ENCODE peak calls at places on chromosomes 13 and 19, in eight cellular contexts. C is GM23338, Q is HepG2, O is A549, Y is K562, A is HL-60, S is SK-N-SH, B is GM12878. D is an unnamed sample.

GRCh38 chr19:38265213-38265861 is 964 bp downstream of the SPINT2 start:
- DNase-seq in C (peak), Q (no peak), O (peak), Y (no peak), A (no peak), S (no peak), B (no peak), D (no peak)

GRCh38 chr19:5097331-5097930 is 128.5 kb downstream of the KDM4B start:
- DNase-seq in C (no peak), Q (no peak), O (no peak), Y (no peak), A (no peak), S (no peak), B (no peak), D (no peak)

GRCh38 chr19:4066682-4067395 is at the start of gene ZBTB7A:
- DNase-seq in C (peak), Q (peak), O (peak), Y (peak), A (peak), S (peak), B (no peak), D (peak)

GRCh38 chr13:80251403-80251802 is 89.5 kb downstream of the SPRY2 start:
- DNase-seq in C (peak), Q (no peak), O (peak), Y (no peak), A (peak), S (no peak), B (no peak), D (no peak)

GRCh38 chr13:113764793-113765190 is 5.8 kb downstream of the TMEM255B start:
- DNase-seq in C (no peak), Q (no peak), O (no peak), Y (no peak), A (no peak), S (no peak), B (no peak), D (no peak)

GRCh38 chr13:91574756-91575155 is 176.3 kb downstream of the GPC5 start:
- DNase-seq in C (no peak), Q (no peak), O (no peak), Y (no peak), A (no peak), S (no peak), B (no peak), D (no peak)

GRCh38 chr19:48367855-48368254 is 3.7 kb downstream of the SYNGR4 start:
- DNase-seq in C (no peak), Q (no peak), O (no peak), Y (no peak), A (no peak), S (no peak), B (no peak), D (no peak)

GRCh38 chr19:49210108-49210900 is 52.7 kb downstream of the TRPM4 start:
- DNase-seq in C (peak), Q (no peak), O (peak), Y (peak), A (no peak), S (peak), B (no peak), D (no peak)

GRCh38 chr13:46146898-46147297 is 35.1 kb downstream of the LCP1 start:
- DNase-seq in C (peak), Q (peak), O (peak), Y (no peak), A (no peak), S (peak), B (no peak), D (no peak)

GRCh38 chr19:38877781-38878574 is at the start of gene RINL:
- DNase-seq in C (peak), Q (no peak), O (no peak), Y (peak), A (peak), S (peak), B (no peak), D (no peak)

GRCh38 chr19:22422220-22422619 is at the start of gene ZNF98:
- DNase-seq in C (no peak), Q (no peak), O (no peak), Y (no peak), A (no peak), S (no peak), B (no peak), D (no peak)

GRCh38 chr19:4363571-4364304 is 20.4 kb downstream of the MPND start:
- DNase-seq in C (no peak), Q (no peak), O (no peak), Y (no peak), A (no peak), S (no peak), B (no peak), D (no peak)

GRCh38 chr19:3961007-3961406 is 9.9 kb downstream of the DAPK3 start:
- DNase-seq in C (no peak), Q (no peak), O (no peak), Y (no peak), A (no peak), S (no peak), B (no peak), D (no peak)

GRCh38 chr13:110446570-110446880 is 115.0 kb downstream of the RAB20 start:
- DNase-seq in C (no peak), Q (no peak), O (no peak), Y (no peak), A (no peak), S (no peak), B (no peak), D (no peak)

GRCh38 chr19:31235806-31236205 is 113.4 kb downstream of the TSHZ3 start:
- DNase-seq in C (no peak), Q (no peak), O (no peak), Y (no peak), A (no peak), S (no peak), B (no peak), D (no peak)

GRCh38 chr13:111281751-111282311 is 38.6 kb upstream of the TEX29 start:
- DNase-seq in C (no peak), Q (no peak), O (no peak), Y (no peak), A (peak), S (no peak), B (no peak), D (no peak)

GRCh38 chr19:13610042-13610691 is 103.9 kb upstream of the CACNA1A start:
- DNase-seq in C (peak), Q (no peak), O (peak), Y (no peak), A (no peak), S (no peak), B (no peak), D (no peak)

GRCh38 chr19:55156202-55157063 is 1.1 kb downstream of the TNNI3 start:
- DNase-seq in C (peak), Q (peak), O (peak), Y (peak), A (no peak), S (peak), B (no peak), D (peak)

GRCh38 chr13:70253411-70253810 is 145.2 kb upstream of the KLHL1 start:
- DNase-seq in C (no peak), Q (no peak), O (no peak), Y (no peak), A (no peak), S (no peak), B (no peak), D (no peak)

GRCh38 chr19:38544569-38545315 is 73.0 kb downstream of the MAP4K1 start:
- DNase-seq in C (peak), Q (no peak), O (no peak), Y (peak), A (no peak), S (no peak), B (no peak), D (peak)

GRCh38 chr13:46129124-46129523 is 24.3 kb upstream of the CPB2 start:
- DNase-seq in C (no peak), Q (no peak), O (no peak), Y (no peak), A (no peak), S (no peak), B (no peak), D (no peak)

GRCh38 chr13:39874331-39875055 is 219.0 kb downstream of the COG6 start:
- DNase-seq in C (no peak), Q (no peak), O (no peak), Y (no peak), A (no peak), S (no peak), B (no peak), D (no peak)

GRCh38 chr13:28531195-28531955 is 36.4 kb upstream of the FLT1 start:
- DNase-seq in C (peak), Q (no peak), O (no peak), Y (no peak), A (no peak), S (peak), B (no peak), D (no peak)

GRCh38 chr19:49085868-49086232 is 599 bp downstream of the SNRNP70 start:
- DNase-seq in C (no peak), Q (no peak), O (no peak), Y (no peak), A (no peak), S (no peak), B (no peak), D (no peak)

GRCh38 chr19:55486043-55486970 is 1.3 kb downstream of the NAT14 start:
- DNase-seq in C (no peak), Q (no peak), O (no peak), Y (no peak), A (no peak), S (peak), B (no peak), D (no peak)

GRCh38 chr19:40799558-40800338 is 757 bp downstream of the EGLN2 start:
- DNase-seq in C (peak), Q (no peak), O (no peak), Y (peak), A (no peak), S (peak), B (no peak), D (no peak)

GRCh38 chr13:103349664-103350063 is 283.4 kb upstream of the SLC10A2 start:
- DNase-seq in C (no peak), Q (no peak), O (no peak), Y (no peak), A (no peak), S (peak), B (no peak), D (no peak)

GRCh38 chr19:32201661-32202060 is 143.7 kb upstream of the ZNF507 start:
- DNase-seq in C (no peak), Q (no peak), O (no peak), Y (no peak), A (no peak), S (no peak), B (no peak), D (no peak)

GRCh38 chr19:46328079-46328478 is 18.8 kb upstream of the PPP5C start:
- DNase-seq in C (no peak), Q (no peak), O (no peak), Y (no peak), A (no peak), S (no peak), B (no peak), D (no peak)

GRCh38 chr19:30317403-30317802 is 54.8 kb upstream of the ZNF536 start:
- DNase-seq in C (no peak), Q (no peak), O (no peak), Y (no peak), A (no peak), S (no peak), B (no peak), D (no peak)

GRCh38 chr19:51971624-51972023 is 15.0 kb downstream of the ZNF350 start:
- DNase-seq in C (peak), Q (no peak), O (peak), Y (no peak), A (peak), S (no peak), B (no peak), D (no peak)

GRCh38 chr13:79307866-79308298 is 98.2 kb downstream of the RBM26 start:
- DNase-seq in C (peak), Q (no peak), O (peak), Y (no peak), A (no peak), S (no peak), B (no peak), D (no peak)

GRCh38 chr19:11025445-11025844 is 63.8 kb upstream of the LDLR start:
- DNase-seq in C (no peak), Q (no peak), O (no peak), Y (no peak), A (no peak), S (no peak), B (no peak), D (no peak)

GRCh38 chr19:11023016-11023415 is 62.2 kb downstream of the SMARCA4 start:
- DNase-seq in C (no peak), Q (no peak), O (no peak), Y (no peak), A (no peak), S (no peak), B (no peak), D (no peak)

GRCh38 chr19:11023635-11024168 is 62.9 kb downstream of the SMARCA4 start:
- DNase-seq in C (no peak), Q (no peak), O (no peak), Y (no peak), A (no peak), S (no peak), B (no peak), D (no peak)

GRCh38 chr19:11025006-11025405 is 64.2 kb downstream of the SMARCA4 start:
- DNase-seq in C (no peak), Q (no peak), O (no peak), Y (no peak), A (no peak), S (no peak), B (no peak), D (no peak)

GRCh38 chr19:11024259-11024658 is 63.4 kb downstream of the SMARCA4 start:
- DNase-seq in C (no peak), Q (no peak), O (no peak), Y (no peak), A (no peak), S (no peak), B (no peak), D (no peak)
- TF ChIP-seq REST in C (no peak), Q (no peak), O (no peak), Y (no peak), A (no peak), S (no peak), B (no peak), D (no peak)

GRCh38 chr13:98454389-98454881 is 122.5 kb downstream of the STK24 start:
- DNase-seq in C (no peak), Q (peak), O (peak), Y (no peak), A (no peak), S (no peak), B (no peak), D (no peak)
- TF ChIP-seq REST in C (no peak), Q (no peak), O (no peak), Y (no peak), A (no peak), S (no peak), B (no peak), D (no peak)

DNA sequence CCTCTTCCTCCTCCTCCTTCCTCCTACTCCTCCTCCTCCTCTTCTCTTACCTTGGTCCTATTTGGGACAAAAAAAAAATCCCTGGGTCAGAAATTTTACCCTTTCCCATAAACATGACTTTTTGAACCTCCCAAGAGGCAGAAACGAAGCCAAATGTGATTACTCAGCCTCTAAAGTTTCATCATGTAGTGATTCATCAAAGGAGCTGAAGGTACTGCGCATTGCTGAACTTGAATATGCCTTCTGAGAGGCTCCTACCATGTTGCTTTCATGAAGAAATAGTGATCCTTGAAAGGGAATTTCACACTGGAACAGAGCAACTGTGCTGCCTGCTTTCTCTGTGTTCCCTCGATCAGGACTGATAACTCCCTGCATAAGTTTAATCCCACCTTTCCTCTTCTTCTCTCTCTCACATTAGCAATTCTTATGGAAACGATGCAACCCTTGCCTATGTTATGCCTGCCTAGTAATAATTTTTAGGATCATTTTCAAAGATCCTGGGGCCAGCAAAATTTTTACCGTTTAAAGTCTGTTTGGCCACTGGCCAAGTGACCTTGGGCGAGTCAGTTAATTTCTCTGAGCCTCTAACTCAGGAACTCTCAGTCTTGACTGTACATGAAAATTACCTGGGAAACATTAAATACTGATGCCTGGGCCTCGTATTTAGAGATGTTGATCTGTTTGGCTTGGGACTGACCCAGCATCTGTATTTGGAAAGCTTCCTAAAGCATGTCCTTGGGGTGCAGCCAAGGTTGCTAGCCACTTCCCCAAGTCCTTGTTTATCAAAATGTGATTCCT is 149.5 kb downstream of the DCT start:
- DNase-seq in C (no peak), Q (peak), O (peak), Y (no peak), A (no peak), S (no peak), B (no peak), D (no peak)
- TF ChIP-seq REST in C (no peak), Q (no peak), O (no peak), Y (no peak), A (no peak), S (peak), B (no peak), D (no peak)

GRCh38 chr13:84187626-84188025 is 305.4 kb upstream of the SLITRK1 start:
- DNase-seq in C (no peak), Q (no peak), O (no peak), Y (no peak), A (no peak), S (no peak), B (no peak), D (no peak)

GRCh38 chr13:84191199-84191598 is 308.9 kb upstream of the SLITRK1 start:
- DNase-seq in C (no peak), Q (no peak), O (no peak), Y (no peak), A (no peak), S (no peak), B (no peak), D (no peak)

DNA sequence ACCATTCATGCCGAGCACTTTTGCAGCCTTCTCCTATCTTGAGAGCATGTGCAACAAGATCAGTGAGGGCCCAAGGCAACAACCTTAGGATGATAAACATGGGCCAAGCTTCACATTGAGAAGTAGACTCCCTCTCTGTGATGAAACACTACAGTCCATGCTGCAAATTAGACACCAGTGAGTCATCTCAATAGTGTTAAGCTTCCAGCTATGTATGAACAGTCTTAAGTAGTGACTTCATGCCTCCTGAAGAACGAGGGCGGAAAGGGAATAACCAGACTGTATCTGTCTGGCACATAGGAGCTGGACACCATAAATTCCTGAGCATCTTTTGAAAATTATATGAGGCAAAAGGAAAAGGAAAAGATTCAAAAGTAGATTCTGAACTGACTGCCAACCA is 309.9 kb upstream of the SLITRK1 start:
- DNase-seq in C (no peak), Q (no peak), O (no peak), Y (no peak), A (no peak), S (no peak), B (no peak), D (no peak)
- TF ChIP-seq REST in C (no peak), Q (no peak), O (no peak), Y (no peak), A (no peak), S (no peak), B (no peak), D (no peak)

GRCh38 chr13:101572456-101572855 is 120.0 kb downstream of the ITGBL1 start:
- DNase-seq in C (no peak), Q (no peak), O (no peak), Y (no peak), A (no peak), S (no peak), B (no peak), D (no peak)

GRCh38 chr13:101575591-101575990 is 123.1 kb downstream of the ITGBL1 start:
- DNase-seq in C (no peak), Q (no peak), O (no peak), Y (no peak), A (no peak), S (no peak), B (no peak), D (no peak)

GRCh38 chr13:101576452-101576851 is 124.0 kb downstream of the ITGBL1 start:
- DNase-seq in C (no peak), Q (peak), O (peak), Y (no peak), A (no peak), S (no peak), B (no peak), D (no peak)

GRCh38 chr13:101579291-101579802 is 126.9 kb downstream of the ITGBL1 start:
- DNase-seq in C (no peak), Q (peak), O (peak), Y (no peak), A (no peak), S (peak), B (no peak), D (no peak)

GRCh38 chr13:101576977-101577376 is 124.5 kb downstream of the ITGBL1 start:
- DNase-seq in C (no peak), Q (peak), O (no peak), Y (no peak), A (no peak), S (no peak), B (no peak), D (no peak)
- TF ChIP-seq REST in C (no peak), Q (no peak), O (no peak), Y (no peak), A (no peak), S (no peak), B (no peak), D (no peak)

GRCh38 chr19:41994994-41995958 is 1.2 kb upstream of the ATP1A3 start:
- DNase-seq in C (no peak), Q (no peak), O (no peak), Y (no peak), A (no peak), S (no peak), B (peak), D (no peak)
- TF ChIP-seq REST in C (no peak), Q (no peak), O (no peak), Y (no peak), A (no peak), S (no peak), B (no peak), D (no peak)

GRCh38 chr19:709196-709964 is 645 bp downstream of the PALM start:
- DNase-seq in C (peak), Q (no peak), O (no peak), Y (no peak), A (no peak), S (peak), B (no peak), D (no peak)
- TF ChIP-seq REST in C (no peak), Q (no peak), O (no peak), Y (no peak), A (no peak), S (no peak), B (no peak), D (no peak)

DNA sequence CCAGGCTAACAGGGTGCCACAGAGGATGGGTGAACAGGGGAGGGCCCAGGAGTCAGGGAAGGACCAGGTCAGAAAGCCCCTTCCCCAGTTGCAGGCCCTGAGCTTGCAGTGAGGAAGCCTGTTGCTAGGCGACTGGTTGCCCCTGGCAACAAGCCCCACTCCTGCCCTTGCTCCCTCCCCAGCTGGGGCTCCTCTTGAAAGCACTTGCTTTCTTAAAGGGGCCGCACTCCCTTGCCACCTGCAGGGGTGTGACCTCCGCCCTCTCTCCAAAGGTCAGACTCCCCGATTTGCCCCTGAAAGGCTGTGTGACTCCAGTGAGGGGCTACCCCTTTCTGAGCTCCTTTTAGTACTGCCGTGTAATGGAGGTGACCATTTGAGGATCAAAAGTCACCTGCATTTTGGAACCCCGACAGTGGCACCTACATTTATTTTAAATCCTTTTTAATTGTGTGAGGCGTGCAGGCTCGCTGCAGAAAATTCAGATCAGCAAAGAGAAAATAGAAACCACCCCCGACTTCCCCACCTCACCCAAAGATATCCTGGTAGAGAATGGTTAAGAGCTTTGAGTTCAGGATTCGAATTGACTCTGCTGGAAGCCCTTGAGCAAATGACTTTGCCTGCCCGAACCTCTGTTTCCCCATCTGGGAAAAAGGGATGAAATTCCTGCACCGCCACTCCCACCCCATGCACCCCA is 4.8 kb downstream of the FCHO1 start:
- DNase-seq in C (peak), Q (no peak), O (peak), Y (peak), A (no peak), S (peak), B (peak), D (no peak)
- TF ChIP-seq REST in C (no peak), Q (no peak), O (no peak), Y (no peak), A (no peak), S (no peak), B (no peak), D (no peak)

D was measured in HCT116.